ENCODE peak calls at places on chromosome 18, in seven cellular contexts. N is sigmoid colon, C is endothelial cell, S is kidney epithelial cell, B is fibroblast of the aortic adventitia, V is left lung, G is endothelial cell of umbilical vein. W is an unnamed sample.

GRCh38 chr18:2827076-2827475 is 19.7 kb upstream of the EMILIN2 start:
- DNase-seq in N (peak; percentile 19), C (no peak), S (no peak), B (peak; percentile 68), V (no peak), G (no peak), W (no peak)

GRCh38 chr18:44792456-44793080 is 111.9 kb downstream of the SETBP1 start:
- DNase-seq in N (no peak), C (peak; percentile 37), S (no peak), B (peak; percentile 72), V (no peak), G (no peak), W (no peak)

GRCh38 chr18:10727477-10727876 is 201.7 kb downstream of the NAPG start:
- DNase-seq in N (no peak), C (no peak), S (no peak), B (peak; percentile 14), V (no peak), G (no peak), W (no peak)

GRCh38 chr18:59919026-59919425 is 19.2 kb downstream of the PMAIP1 start:
- DNase-seq in N (no peak), C (no peak), S (no peak), B (no peak), V (no peak), G (no peak), W (no peak)

GRCh38 chr18:61710082-61710620 is 182.7 kb downstream of the RNF152 start:
- DNase-seq in N (no peak), C (no peak), S (no peak), B (no peak), V (no peak), G (no peak), W (no peak)

GRCh38 chr18:3514312-3515216 is 64.6 kb downstream of the TGIF1 start:
- DNase-seq in N (no peak), C (no peak), S (no peak), B (no peak), V (no peak), G (no peak), W (no peak)

GRCh38 chr18:32300914-32301313 is 111.1 kb downstream of the MEP1B start:
- DNase-seq in N (no peak), C (no peak), S (no peak), B (peak; percentile 92), V (no peak), G (no peak), W (no peak)

GRCh38 chr18:44742126-44742525 is 61.4 kb downstream of the SETBP1 start:
- DNase-seq in N (no peak), C (no peak), S (no peak), B (no peak), V (no peak), G (no peak), W (no peak)

GRCh38 chr18:23433360-23433759 is 19.7 kb upstream of the RIOK3 start:
- DNase-seq in N (no peak), C (no peak), S (no peak), B (peak; percentile 31), V (no peak), G (no peak), W (no peak)

GRCh38 chr18:5057348-5058012 is 139.6 kb downstream of the AKAIN1 start:
- DNase-seq in N (peak; percentile 69), C (peak; percentile 78), S (peak; percentile 12), B (peak; percentile 51), V (peak; percentile 49), G (peak; percentile 50), W (peak; percentile 76)

GRCh38 chr18:72826736-72827135 is 41.1 kb downstream of the NETO1 start:
- DNase-seq in N (no peak), C (no peak), S (no peak), B (no peak), V (no peak), G (no peak), W (no peak)

GRCh38 chr18:68928762-68929675 is 131.1 kb downstream of the CCDC102B start:
- DNase-seq in N (no peak), C (no peak), S (no peak), B (no peak), V (no peak), G (no peak), W (no peak)

GRCh38 chr18:24799176-24799575 is 338.7 kb downstream of the HRH4 start:
- DNase-seq in N (no peak), C (no peak), S (no peak), B (no peak), V (no peak), G (peak; percentile 20), W (no peak)

GRCh38 chr18:159037-159652 is 788 bp downstream of the USP14 start:
- DNase-seq in N (no peak), C (no peak), S (no peak), B (peak; percentile 23), V (no peak), G (peak; percentile 23), W (no peak)

GRCh38 chr18:36411745-36412168 is 114.2 kb downstream of the FHOD3 start:
- DNase-seq in N (no peak), C (peak; percentile 61), S (no peak), B (peak; percentile 16), V (no peak), G (no peak), W (peak; percentile 37)

GRCh38 chr18:78390985-78391384 is 588.6 kb upstream of the SALL3 start:
- DNase-seq in N (no peak), C (no peak), S (no peak), B (no peak), V (no peak), G (no peak), W (no peak)

GRCh38 chr18:23689616-23690504 is 607 bp downstream of the LAMA3 start:
- DNase-seq in N (no peak), C (peak; percentile 14), S (no peak), B (no peak), V (peak; percentile 36), G (peak; percentile 12), W (peak; percentile 46)

GRCh38 chr18:366466-367053 is 98.7 kb upstream of the THOC1 start:
- DNase-seq in N (no peak), C (peak; percentile 23), S (no peak), B (no peak), V (no peak), G (no peak), W (no peak)

GRCh38 chr18:54957987-54958386 is 1.3 kb downstream of the CCDC68 start:
- DNase-seq in N (no peak), C (no peak), S (no peak), B (no peak), V (no peak), G (no peak), W (peak; percentile 35)

GRCh38 chr18:59149007-59149406 is 9.3 kb downstream of the SEC11C start:
- DNase-seq in N (no peak), C (no peak), S (no peak), B (no peak), V (no peak), G (no peak), W (no peak)

GRCh38 chr18:52392160-52392559 is 52.2 kb downstream of the DCC start:
- DNase-seq in N (no peak), C (no peak), S (no peak), B (no peak), V (no peak), G (no peak), W (no peak)

GRCh38 chr18:63307555-63308200 is 11.9 kb downstream of the BCL2 start:
- DNase-seq in N (no peak), C (no peak), S (no peak), B (no peak), V (no peak), G (no peak), W (no peak)

GRCh38 chr18:58669731-58670379 is 1.4 kb upstream of the MALT1 start:
- DNase-seq in N (no peak), C (no peak), S (peak; percentile 61), B (no peak), V (no peak), G (peak; percentile 12), W (peak; percentile 28)

GRCh38 chr18:44895176-44895798 is 214.6 kb downstream of the SETBP1 start:
- DNase-seq in N (no peak), C (no peak), S (peak; percentile 7), B (peak; percentile 76), V (peak; percentile 42), G (peak; percentile 49), W (peak; percentile 61)

GRCh38 chr18:24734058-24734457 is 273.6 kb downstream of the HRH4 start:
- DNase-seq in N (no peak), C (peak; percentile 31), S (no peak), B (peak; percentile 2), V (no peak), G (no peak), W (peak; percentile 19)

GRCh38 chr18:63309422-63309821 is 10.1 kb downstream of the BCL2 start:
- DNase-seq in N (no peak), C (no peak), S (no peak), B (no peak), V (no peak), G (no peak), W (no peak)

GRCh38 chr18:46174317-46175039 is 70.3 kb downstream of the HAUS1 start:
- DNase-seq in N (no peak), C (peak; percentile 56), S (no peak), B (peak; percentile 25), V (peak; percentile 36), G (peak; percentile 44), W (no peak)

GRCh38 chr18:8882632-8883408 is 177.5 kb downstream of the MTCL1 start:
- DNase-seq in N (no peak), C (no peak), S (no peak), B (no peak), V (no peak), G (peak; percentile 7), W (peak; percentile 47)
- TF ChIP-seq CTCF in N (no peak), C (no peak), S (no peak), B (peak; percentile 11), V (no peak), G (peak; percentile 5), W (no peak)

DNA sequence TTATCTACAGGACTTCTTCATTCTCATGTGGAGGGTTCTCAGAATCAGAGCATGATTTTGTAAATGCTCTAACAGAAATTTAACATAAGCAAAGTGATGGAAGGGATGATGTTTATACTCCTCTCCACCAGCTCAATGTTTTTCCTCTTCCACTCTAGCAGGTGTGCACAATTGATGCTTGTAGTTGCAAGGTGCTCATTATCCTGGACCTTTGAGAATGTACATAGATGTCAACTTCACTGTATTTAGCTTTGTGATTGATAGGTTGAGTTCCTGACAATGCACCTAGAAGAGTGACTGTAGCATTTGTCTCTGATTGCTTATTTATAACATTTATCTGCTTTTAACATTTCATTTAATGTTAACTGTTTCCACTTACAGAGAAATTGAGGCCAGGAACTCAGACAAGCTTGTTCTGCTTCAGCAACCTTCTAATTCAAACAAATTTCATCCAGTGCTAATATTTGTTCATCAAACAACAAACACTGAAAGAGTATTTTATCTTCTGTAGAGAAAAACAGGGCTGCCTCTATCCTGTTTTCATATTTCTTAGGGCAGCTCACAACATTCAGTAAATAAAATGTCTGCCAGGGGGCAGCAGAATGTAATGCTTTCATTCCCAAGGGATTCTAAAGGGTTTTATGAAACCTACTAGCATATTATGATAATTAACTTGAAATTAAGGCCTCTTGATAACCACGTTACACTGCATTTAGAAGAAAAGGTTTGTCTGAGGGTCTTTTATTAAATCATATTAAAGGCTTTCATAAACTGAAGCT is 127.9 kb upstream of the NOL4 start:
- DNase-seq in N (no peak), C (no peak), S (no peak), B (no peak), V (no peak), G (peak; percentile 35), W (no peak)
- TF ChIP-seq CTCF in N (no peak), C (no peak), S (peak; percentile 18), B (no peak), V (peak; percentile 11), G (no peak), W (peak; percentile 14)

GRCh38 chr18:26649193-26649543 is 100.8 kb upstream of the KCTD1 start:
- DNase-seq in N (no peak), C (no peak), S (no peak), B (no peak), V (peak; percentile 42), G (no peak), W (no peak)
- TF ChIP-seq CTCF in N (no peak), C (no peak), S (no peak), B (no peak), V (no peak), G (no peak), W (no peak)

GRCh38 chr18:51151568-51152511 is 45.6 kb downstream of the MEX3C start:
- DNase-seq in N (no peak), C (no peak), S (no peak), B (no peak), V (no peak), G (no peak), W (no peak)
- TF ChIP-seq CTCF in N (no peak), C (no peak), S (no peak), B (no peak), V (no peak), G (no peak), W (no peak)